ENCODE peak calls at places on chromosomes 6 and 20, in four cellular contexts. C, Y, K and A are unnamed samples.
A peak's percentile ranks its signal among the peaks of the same experiment; 100 is the strongest.

GRCh38 chr6:149334682-149335160 is 17.2 kb downstream of the TAB2 start:
- DNase-seq in C (peak; percentile 91), Y (peak; percentile 85), K (no peak), A (peak; percentile 74)

GRCh38 chr6:8065519-8065911 is 1.3 kb upstream of the BLOC1S5 start:
- DNase-seq in C (no peak), Y (no peak), K (no peak), A (no peak)

GRCh38 chr6:98529364-98529763 is 305.0 kb upstream of the POU3F2 start:
- DNase-seq in C (no peak), Y (no peak), K (no peak), A (no peak)

GRCh38 chr6:168637853-168638252 is 196.9 kb downstream of the SMOC2 start:
- DNase-seq in C (no peak), Y (no peak), K (no peak), A (no peak)

GRCh38 chr6:149699150-149699549 is 18.8 kb downstream of the LATS1 start:
- DNase-seq in C (no peak), Y (no peak), K (peak; percentile 28), A (no peak)

GRCh38 chr6:718345-718744 is 25.4 kb upstream of the EXOC2 start:
- DNase-seq in C (no peak), Y (no peak), K (no peak), A (peak; percentile 11)

GRCh38 chr6:112439010-112439409 is 91.9 kb downstream of the RFPL4B start:
- DNase-seq in C (peak; percentile 39), Y (no peak), K (no peak), A (peak; percentile 32)

GRCh38 chr20:22836211-22836610 is 198.9 kb upstream of the SSTR4 start:
- DNase-seq in C (no peak), Y (no peak), K (no peak), A (no peak)

GRCh38 chr6:144153260-144153659 is 2.9 kb downstream of the STX11 start:
- DNase-seq in C (no peak), Y (no peak), K (no peak), A (no peak)

GRCh38 chr20:6708010-6708409 is 59.5 kb upstream of the BMP2 start:
- DNase-seq in C (peak; percentile 89), Y (peak; percentile 58), K (no peak), A (peak; percentile 68)

GRCh38 chr20:10625641-10626040 is 48.2 kb downstream of the JAG1 start:
- DNase-seq in C (no peak), Y (no peak), K (no peak), A (no peak)

GRCh38 chr20:63972312-63973159 is 2.8 kb upstream of the ZNF512B start:
- DNase-seq in C (no peak), Y (no peak), K (no peak), A (no peak)

GRCh38 chr20:58058421-58059140 is 169.9 kb downstream of the ANKRD60 start:
- DNase-seq in C (no peak), Y (no peak), K (no peak), A (no peak)

GRCh38 chr20:15045246-15045645 is 707.8 kb upstream of the FLRT3 start:
- DNase-seq in C (no peak), Y (no peak), K (no peak), A (peak; percentile 19)

GRCh38 chr20:35478804-35479472 is 23.5 kb downstream of the CEP250 start:
- DNase-seq in C (no peak), Y (no peak), K (peak; percentile 24), A (no peak)

GRCh38 chr6:11008821-11009220 is 35.3 kb downstream of the ELOVL2 start:
- DNase-seq in C (peak; percentile 61), Y (no peak), K (no peak), A (no peak)

GRCh38 chr6:169994734-169995133 is 243.3 kb downstream of the ERMARD start:
- DNase-seq in C (no peak), Y (no peak), K (no peak), A (no peak)

GRCh38 chr20:44098256-44098630 is 88.7 kb downstream of the JPH2 start:
- DNase-seq in C (no peak), Y (no peak), K (no peak), A (no peak)

GRCh38 chr6:63546697-63547096 is 25.6 kb upstream of the LOC128125822 start:
- DNase-seq in C (no peak), Y (no peak), K (no peak), A (no peak)

GRCh38 chr20:36060676-36061075 is 92.3 kb downstream of the CNBD2 start:
- DNase-seq in C (no peak), Y (peak; percentile 14), K (no peak), A (no peak)

GRCh38 chr20:41618807-41619294 is 674 bp upstream of the CHD6 start:
- DNase-seq in C (peak; percentile 13), Y (no peak), K (no peak), A (no peak)

GRCh38 chr20:10553326-10553984 is 118.3 kb downstream of the SLX4IP start:
- DNase-seq in C (peak; percentile 68), Y (peak; percentile 49), K (peak; percentile 55), A (peak; percentile 84)

DNA sequence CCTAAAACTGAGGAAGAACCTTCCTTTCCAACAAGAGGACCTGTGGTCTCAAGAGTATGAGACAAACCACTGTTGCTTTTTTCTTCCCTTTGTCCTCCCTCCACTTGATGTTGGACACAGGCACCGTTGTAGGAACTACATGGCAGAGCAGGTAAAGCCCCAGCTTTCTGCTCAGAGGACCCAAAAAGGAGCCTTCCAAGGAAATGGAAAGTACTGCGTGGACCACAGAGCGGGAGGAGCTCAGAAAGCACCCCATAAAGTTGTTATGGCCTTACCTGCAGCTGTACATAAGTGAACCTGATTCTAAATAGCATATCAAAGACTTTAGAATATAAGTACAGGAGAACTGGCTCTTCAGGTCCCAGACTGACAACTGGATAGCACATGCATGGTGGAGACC is 29.4 kb downstream of the TMEM74B start:
- DNase-seq in C (no peak), Y (no peak), K (no peak), A (no peak)
- H3K36me3 ChIP-seq in C (no peaks in the 10 kb centered on the region), Y (peaks cover 1% of the 10 kb centered on the region), K (peaks cover 77% of the 10 kb centered on the region), A (peaks cover 6% of the 10 kb centered on the region)

GRCh38 chr6:34819571-34820480 is 27.9 kb downstream of the BLTP3A start:
- DNase-seq in C (no peak), Y (no peak), K (no peak), A (no peak)

GRCh38 chr6:34817337-34817910 is 25.5 kb downstream of the BLTP3A start:
- DNase-seq in C (peak; percentile 75), Y (no peak), K (no peak), A (no peak)

GRCh38 chr6:34813028-34813742 is 21.3 kb downstream of the BLTP3A start:
- DNase-seq in C (no peak), Y (no peak), K (no peak), A (no peak)

GRCh38 chr6:34810936-34811632 is 19.2 kb downstream of the BLTP3A start:
- DNase-seq in C (peak; percentile 21), Y (no peak), K (no peak), A (no peak)

DNA sequence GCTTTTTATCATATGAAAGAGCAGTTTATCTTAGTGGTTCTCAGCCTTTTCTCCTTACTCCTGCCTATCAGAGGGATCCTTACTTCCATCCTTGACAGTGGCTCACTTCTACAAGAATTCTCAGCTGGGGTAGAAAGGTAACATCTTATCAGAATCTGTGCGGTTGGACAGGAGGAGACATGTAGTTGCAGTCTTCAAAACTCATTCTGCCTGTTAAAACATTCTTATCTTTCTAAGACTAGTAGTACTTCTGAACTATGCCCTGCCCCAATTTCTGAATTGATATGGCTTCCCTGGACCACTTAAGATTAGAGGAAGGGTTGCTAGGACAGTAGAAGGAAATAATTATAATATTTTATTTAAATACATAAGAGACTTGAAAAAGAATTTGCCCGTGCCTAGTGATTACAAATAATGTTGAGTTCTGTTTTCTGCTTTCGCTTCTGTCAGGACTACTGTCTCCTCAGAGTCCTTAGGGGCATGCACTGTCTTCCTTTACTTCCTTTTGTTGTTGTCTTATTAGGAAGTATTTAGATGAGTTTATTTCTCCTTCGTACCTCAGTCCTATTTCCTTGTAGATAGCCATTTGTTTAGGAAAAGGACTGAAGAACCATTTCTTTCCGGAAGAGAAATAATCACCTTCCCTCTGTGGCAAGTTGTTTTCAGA is 24.9 kb downstream of the BLTP3A start:
- DNase-seq in C (no peak), Y (no peak), K (no peak), A (no peak)
- H3K36me3 ChIP-seq in C (no peaks in the 10 kb centered on the region), Y (no peaks in the 10 kb centered on the region), K (peaks cover 5% of the 10 kb centered on the region), A (peaks cover 4% of the 10 kb centered on the region)

DNA sequence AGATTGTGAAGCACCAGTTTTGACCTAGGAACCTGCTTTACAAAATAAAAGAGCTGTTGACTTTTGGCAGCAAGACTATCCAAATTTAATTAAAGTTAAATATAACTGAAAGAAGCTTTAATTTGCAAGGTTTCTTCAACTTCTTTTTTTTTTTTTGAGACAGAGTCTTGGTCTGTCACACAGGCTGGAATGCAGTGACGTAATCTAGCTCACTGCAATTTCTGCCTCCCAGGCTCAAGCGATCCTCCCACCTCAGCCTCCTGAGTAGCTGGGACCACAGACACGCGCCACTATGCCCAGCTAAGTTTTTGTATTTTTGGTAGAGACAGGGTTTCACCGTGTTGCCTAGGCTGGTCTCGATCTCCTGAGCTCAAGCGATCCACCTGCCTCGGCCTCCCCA is 13.7 kb upstream of the CSE1L start:
- DNase-seq in C (no peak), Y (no peak), K (no peak), A (no peak)
- H3K36me3 ChIP-seq in C (peaks cover 3% of the 10 kb centered on the region), Y (peaks cover 4% of the 10 kb centered on the region), K (peaks cover 80% of the 10 kb centered on the region), A (peaks cover 39% of the 10 kb centered on the region)

DNA sequence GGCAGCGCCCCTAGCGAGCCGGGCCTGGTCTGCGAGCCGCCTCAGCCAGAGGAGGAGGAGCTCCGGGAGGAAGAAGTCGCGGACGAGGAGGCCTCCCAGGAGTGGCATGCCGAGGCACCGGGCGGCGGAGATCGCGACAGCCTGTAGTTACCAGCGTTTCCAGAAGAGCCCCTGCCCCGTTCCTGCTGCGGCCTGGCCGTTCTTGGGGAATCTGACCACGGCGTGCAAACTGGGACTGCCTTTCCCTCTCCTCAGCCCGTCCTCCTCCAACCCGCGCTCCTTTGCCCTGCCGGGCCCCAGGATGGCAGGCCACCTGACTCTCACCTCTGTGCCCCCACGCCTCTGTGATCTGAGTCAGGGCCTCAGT is 802 bp downstream of the HDGFL1 start:
- DNase-seq in C (no peak), Y (no peak), K (no peak), A (no peak)
- H3K36me3 ChIP-seq in C (no peaks in the 10 kb centered on the region), Y (no peaks in the 10 kb centered on the region), K (no peaks in the 10 kb centered on the region), A (no peaks in the 10 kb centered on the region)

GRCh38 chr6:44485601-44486000 is 98.1 kb downstream of the CDC5L start:
- DNase-seq in C (no peak), Y (no peak), K (no peak), A (no peak)

GRCh38 chr6:44487611-44488010 is 100.1 kb downstream of the CDC5L start:
- DNase-seq in C (peak; percentile 20), Y (no peak), K (no peak), A (no peak)

GRCh38 chr6:44487002-44487401 is 99.5 kb downstream of the CDC5L start:
- DNase-seq in C (no peak), Y (no peak), K (no peak), A (no peak)

GRCh38 chr6:44489912-44490604 is 102.6 kb downstream of the CDC5L start:
- DNase-seq in C (peak; percentile 99), Y (peak; percentile 95), K (no peak), A (no peak)

DNA sequence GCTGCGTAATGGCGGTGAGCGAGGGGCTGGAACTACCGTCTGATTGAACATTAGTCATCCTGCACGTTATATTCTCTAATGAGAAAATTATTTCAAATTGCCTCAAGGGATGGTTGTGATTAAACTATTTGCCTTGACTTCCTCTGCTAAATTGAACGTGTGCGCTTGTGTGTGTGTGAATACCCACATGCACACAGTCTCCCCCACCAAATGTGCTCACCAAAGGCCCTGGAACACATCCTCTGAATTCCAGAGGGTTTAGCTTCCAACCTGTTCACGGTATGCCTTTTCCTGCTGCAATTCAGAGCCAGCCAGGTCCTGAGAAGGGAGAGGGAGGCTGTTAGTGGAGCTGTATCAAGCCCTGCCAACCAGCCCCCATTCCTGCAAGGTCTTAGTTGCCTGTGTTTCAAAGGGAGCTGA is 98.5 kb downstream of the CDC5L start:
- DNase-seq in C (peak; percentile 76), Y (no peak), K (no peak), A (no peak)
- H3K36me3 ChIP-seq in C (no peaks in the 10 kb centered on the region), Y (no peaks in the 10 kb centered on the region), K (no peaks in the 10 kb centered on the region), A (no peaks in the 10 kb centered on the region)